ENCODE peak calls at places on chromosomes 4 and X, in nine cellular contexts. W is fibroblast of pulmonary artery, F is endothelial cell, O is upper lobe of right lung, T is uterus, J is mucosa of descending colon, P is left lung, D is fibroblast of villous mesenchyme, B is astrocyte of the spinal cord. I is an unnamed sample.

GRCh38 chrX:40411350-40412111 is 169.2 kb upstream of the ATP6AP2 start:
- DNase-seq in W (no peak), F (no peak), O (no peak), T (no peak), J (no peak), P (no peak), D (no peak), B (no peak), I (no peak)

GRCh38 chr4:186820371-186820990 is 96.8 kb upstream of the FAT1 start:
- DNase-seq in W (peak), F (no peak), O (no peak), T (no peak), J (peak), P (no peak), D (peak), B (peak), I (no peak)

GRCh38 chrX:7500386-7500785 is 342.6 kb upstream of the VCX start:
- DNase-seq in W (no peak), F (no peak), O (no peak), T (no peak), J (no peak), P (no peak), D (no peak), B (no peak), I (no peak)

GRCh38 chrX:129984196-129984962 is 1.9 kb downstream of the BCORL1 start:
- DNase-seq in W (no peak), F (peak), O (peak), T (peak), J (peak), P (peak), D (peak), B (no peak), I (peak)

GRCh38 chr4:7970031-7970946 is 30.6 kb upstream of the AFAP1 start:
- DNase-seq in W (peak), F (no peak), O (no peak), T (no peak), J (peak), P (no peak), D (peak), B (no peak), I (no peak)

GRCh38 chr4:159504634-159505033 is 401.8 kb downstream of the RAPGEF2 start:
- DNase-seq in W (peak), F (no peak), O (no peak), T (no peak), J (no peak), P (peak), D (no peak), B (peak), I (no peak)

GRCh38 chr4:11748169-11748872 is 319.6 kb upstream of the HS3ST1 start:
- DNase-seq in W (peak), F (no peak), O (no peak), T (no peak), J (no peak), P (no peak), D (peak), B (peak), I (no peak)

GRCh38 chr4:185865901-185866328 is 53.9 kb upstream of the SORBS2 start:
- DNase-seq in W (peak), F (no peak), O (no peak), T (no peak), J (no peak), P (no peak), D (no peak), B (peak), I (no peak)

GRCh38 chrX:53073115-53073581 is 9.0 kb upstream of the TSPYL2 start:
- DNase-seq in W (no peak), F (no peak), O (no peak), T (no peak), J (no peak), P (no peak), D (no peak), B (no peak), I (peak)

GRCh38 chr4:20698382-20698781 is 1.9 kb upstream of the PACRGL start:
- DNase-seq in W (peak), F (no peak), O (no peak), T (no peak), J (no peak), P (no peak), D (peak), B (no peak), I (no peak)

GRCh38 chr4:163398238-163398637 is 54.5 kb downstream of the NPY5R start:
- DNase-seq in W (no peak), F (no peak), O (no peak), T (no peak), J (no peak), P (no peak), D (no peak), B (no peak), I (no peak)

GRCh38 chr4:8282134-8282641 is 12.6 kb downstream of the HTRA3 start:
- DNase-seq in W (no peak), F (no peak), O (no peak), T (no peak), J (peak), P (no peak), D (no peak), B (no peak), I (no peak)

GRCh38 chr4:169064281-169064680 is 54.2 kb upstream of the CBR4 start:
- DNase-seq in W (no peak), F (no peak), O (no peak), T (no peak), J (no peak), P (no peak), D (no peak), B (no peak), I (no peak)

GRCh38 chr4:37827030-37827705 is 682 bp downstream of the PGM2 start:
- DNase-seq in W (peak), F (no peak), O (no peak), T (no peak), J (no peak), P (no peak), D (peak), B (peak), I (no peak)

GRCh38 chr4:38562751-38563198 is 101.2 kb upstream of the KLF3 start:
- DNase-seq in W (peak), F (peak), O (no peak), T (peak), J (peak), P (peak), D (peak), B (no peak), I (no peak)

GRCh38 chr4:131644619-131645018 is 1504.5 kb upstream of the PCDH10 start:
- DNase-seq in W (peak), F (peak), O (no peak), T (no peak), J (no peak), P (no peak), D (peak), B (peak), I (no peak)

GRCh38 chr4:100023800-100024199 is 73.7 kb upstream of the H2AZ1 start:
- DNase-seq in W (no peak), F (no peak), O (no peak), T (no peak), J (no peak), P (no peak), D (no peak), B (no peak), I (no peak)

GRCh38 chrX:12292996-12293765 is 154.9 kb downstream of the FRMPD4 start:
- DNase-seq in W (peak), F (no peak), O (no peak), T (no peak), J (no peak), P (no peak), D (peak), B (peak), I (no peak)

GRCh38 chr4:6287017-6287788 is 17.6 kb downstream of the WFS1 start:
- DNase-seq in W (no peak), F (no peak), O (no peak), T (no peak), J (no peak), P (no peak), D (no peak), B (no peak), I (peak)

GRCh38 chr4:66688674-66689073 is 856.6 kb downstream of the CENPC start:
- DNase-seq in W (peak), F (no peak), O (no peak), T (no peak), J (no peak), P (no peak), D (no peak), B (peak), I (no peak)

GRCh38 chrX:153685179-153685536 is 2.6 kb upstream of the SLC6A8 start:
- DNase-seq in W (no peak), F (no peak), O (no peak), T (no peak), J (no peak), P (peak), D (no peak), B (no peak), I (no peak)

GRCh38 chr4:119209586-119209985 is 2.9 kb upstream of the USP53 start:
- DNase-seq in W (no peak), F (no peak), O (no peak), T (no peak), J (no peak), P (no peak), D (no peak), B (no peak), I (no peak)

GRCh38 chrX:152821145-152821765 is 9.3 kb downstream of the CETN2 start:
- DNase-seq in W (peak), F (peak), O (no peak), T (no peak), J (peak), P (no peak), D (peak), B (no peak), I (no peak)

GRCh38 chrX:151715735-151716134 is at the start of gene FATE1:
- DNase-seq in W (no peak), F (no peak), O (no peak), T (no peak), J (no peak), P (no peak), D (no peak), B (no peak), I (no peak)

GRCh38 chrX:48790477-48790876 is 4.1 kb downstream of the GATA1 start:
- DNase-seq in W (no peak), F (no peak), O (no peak), T (no peak), J (no peak), P (no peak), D (no peak), B (no peak), I (no peak)

GRCh38 chrX:13763489-13763888 is 28.9 kb downstream of the OFD1 start:
- DNase-seq in W (no peak), F (no peak), O (no peak), T (no peak), J (no peak), P (no peak), D (no peak), B (no peak), I (no peak)

GRCh38 chr4:156497486-156497885 is 474.1 kb downstream of the PDGFC start:
- DNase-seq in W (no peak), F (no peak), O (no peak), T (no peak), J (no peak), P (no peak), D (no peak), B (no peak), I (no peak)

GRCh38 chr4:6548201-6548881 is 26.6 kb upstream of the MAN2B2 start:
- DNase-seq in W (peak), F (peak), O (no peak), T (no peak), J (no peak), P (no peak), D (peak), B (peak), I (no peak)

GRCh38 chr4:211033-211511 is 86.8 kb downstream of the ZNF718 start:
- DNase-seq in W (no peak), F (no peak), O (no peak), T (no peak), J (no peak), P (no peak), D (no peak), B (no peak), I (no peak)

GRCh38 chr4:111941957-111942356 is 203.3 kb upstream of the FAM241A start:
- DNase-seq in W (no peak), F (no peak), O (no peak), T (no peak), J (no peak), P (no peak), D (no peak), B (no peak), I (no peak)

GRCh38 chr4:111945014-111945413 is 200.2 kb upstream of the FAM241A start:
- DNase-seq in W (peak), F (no peak), O (no peak), T (no peak), J (no peak), P (no peak), D (peak), B (peak), I (no peak)

GRCh38 chr4:111946789-111947188 is 198.5 kb upstream of the FAM241A start:
- DNase-seq in W (no peak), F (no peak), O (no peak), T (no peak), J (no peak), P (no peak), D (no peak), B (no peak), I (no peak)

DNA sequence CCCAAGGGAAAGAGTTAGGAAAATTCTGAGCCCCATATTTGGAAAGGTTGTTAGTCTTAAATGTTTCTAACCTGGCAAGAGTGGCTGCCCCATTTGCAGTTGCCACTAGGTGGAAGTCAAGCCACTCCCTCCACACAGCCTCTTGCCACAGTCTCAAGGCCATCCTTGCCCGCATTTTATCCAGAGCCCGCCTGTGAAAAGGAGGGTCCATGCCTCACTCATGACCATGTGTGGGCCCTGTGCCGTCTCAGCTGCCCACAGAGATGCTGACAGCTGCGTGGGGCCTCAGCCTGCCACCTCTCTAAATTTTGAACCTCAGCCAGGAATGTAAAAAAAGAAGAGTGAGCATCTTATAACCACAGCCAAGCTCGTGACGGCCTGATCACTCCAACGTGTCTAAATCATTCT is 201.5 kb upstream of the FAM241A start:
- DNase-seq in W (peak), F (peak), O (peak), T (peak), J (peak), P (peak), D (peak), B (peak), I (no peak)
- TF ChIP-seq CTCF in W (peak), F (peak), O (peak), T (no peak), J (peak), P (peak), D (peak), B (peak), I (no peak)

GRCh38 chr4:148999924-149000323 is 557.7 kb upstream of the NR3C2 start:
- DNase-seq in W (no peak), F (no peak), O (no peak), T (no peak), J (no peak), P (no peak), D (no peak), B (no peak), I (no peak)

GRCh38 chr4:148998719-148999118 is 556.5 kb upstream of the NR3C2 start:
- DNase-seq in W (peak), F (peak), O (no peak), T (no peak), J (no peak), P (no peak), D (peak), B (peak), I (no peak)
- TF ChIP-seq CTCF in W (peak), F (peak), O (peak), T (no peak), J (no peak), P (no peak), D (peak), B (peak), I (no peak)

DNA sequence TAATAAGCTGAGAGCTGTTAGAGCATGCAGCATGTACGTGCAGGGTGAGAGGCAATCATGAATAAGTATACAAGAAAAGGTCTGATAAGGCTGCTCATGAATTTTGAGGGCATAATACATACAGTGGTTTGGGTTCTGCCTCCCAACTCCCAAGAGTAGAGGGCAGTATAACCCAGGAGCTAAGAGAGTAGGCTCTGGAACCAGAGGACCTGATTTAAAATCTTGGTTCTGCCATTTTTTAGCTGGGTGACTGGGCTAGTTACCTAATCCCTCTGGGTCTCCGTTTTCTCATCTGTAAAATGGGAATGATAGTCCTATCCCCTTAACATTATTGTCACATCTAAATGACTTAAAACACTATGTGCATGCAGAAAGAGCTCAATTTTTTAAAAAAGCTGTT is 85.3 kb downstream of the LNX1 start:
- DNase-seq in W (peak), F (no peak), O (no peak), T (no peak), J (no peak), P (no peak), D (no peak), B (no peak), I (no peak)
- TF ChIP-seq CTCF in W (peak), F (no peak), O (no peak), T (no peak), J (no peak), P (no peak), D (peak), B (peak), I (no peak)

DNA sequence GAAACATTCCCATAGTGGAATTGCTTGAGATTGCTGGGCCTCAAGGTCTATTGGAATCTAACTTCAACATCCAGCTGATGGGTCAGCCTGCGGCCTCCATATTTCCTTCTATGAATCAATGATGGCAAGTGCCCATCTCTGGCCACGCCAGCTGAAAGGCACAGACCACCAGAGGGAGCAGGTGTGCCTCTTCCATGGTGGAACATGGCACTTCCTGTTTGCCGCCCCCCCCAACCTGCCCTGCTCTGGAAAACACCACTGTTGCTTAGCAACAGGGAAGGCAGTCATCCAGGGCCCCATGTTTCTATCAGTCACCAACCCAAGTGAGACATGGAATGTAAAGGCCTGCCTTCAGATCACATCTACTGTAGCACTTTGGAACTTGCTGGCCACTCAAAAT is 11.6 kb downstream of the PAGE4 start:
- DNase-seq in W (peak), F (peak), O (peak), T (peak), J (peak), P (peak), D (peak), B (peak), I (no peak)
- TF ChIP-seq CTCF in W (peak), F (peak), O (peak), T (peak), J (no peak), P (no peak), D (peak), B (peak), I (peak)

GRCh38 chrX:44873415-44874270 is 655 bp downstream of the KDM6A start:
- DNase-seq in W (peak), F (peak), O (peak), T (peak), J (peak), P (peak), D (peak), B (peak), I (no peak)
- TF ChIP-seq CTCF in W (no peak), F (no peak), O (no peak), T (no peak), J (no peak), P (no peak), D (no peak), B (no peak), I (no peak)

I was measured in ascending aorta.